ENCODE peak calls at places on chromosomes 1 and 21, in nine cellular contexts. Q, J, N, K, C, B, F, H and Z are unnamed samples.

GRCh38 chr1:169624122-169624521 is 5.8 kb downstream of the SELP start:
- DNase-seq in Q (no peak), J (no peak), N (no peak), K (no peak), C (no peak), B (no peak), F (no peak), H (no peak), Z (no peak)

GRCh38 chr1:174276087-174276486 is 116.8 kb downstream of the RABGAP1L start:
- DNase-seq in Q (no peak), J (no peak), N (no peak), K (no peak), C (no peak), B (no peak), F (no peak), H (no peak), Z (no peak)

GRCh38 chr1:193448682-193449461 is 262.5 kb upstream of the B3GALT2 start:
- DNase-seq in Q (no peak), J (no peak), N (no peak), K (no peak), C (no peak), B (no peak), F (no peak), H (no peak), Z (no peak)

GRCh38 chr1:236035681-236036101 is 29.2 kb downstream of the NID1 start:
- DNase-seq in Q (peak), J (peak), N (no peak), K (no peak), C (no peak), B (no peak), F (peak), H (no peak), Z (no peak)

GRCh38 chr21:35548904-35549615 is 500.0 kb upstream of the RUNX1 start:
- DNase-seq in Q (no peak), J (no peak), N (no peak), K (no peak), C (no peak), B (no peak), F (no peak), H (no peak), Z (no peak)

GRCh38 chr1:227949341-227949921 is 1.7 kb upstream of the WNT9A start:
- DNase-seq in Q (no peak), J (no peak), N (no peak), K (no peak), C (peak), B (no peak), F (no peak), H (no peak), Z (no peak)

GRCh38 chr21:17105972-17106371 is 406.9 kb upstream of the CXADR start:
- DNase-seq in Q (peak), J (no peak), N (no peak), K (peak), C (no peak), B (no peak), F (no peak), H (no peak), Z (no peak)

GRCh38 chr1:9909222-9910046 is 635 bp downstream of the CTNNBIP1 start:
- DNase-seq in Q (peak), J (no peak), N (no peak), K (peak), C (peak), B (peak), F (no peak), H (no peak), Z (no peak)

GRCh38 chr1:151369621-151370048 is 2.9 kb downstream of the SELENBP1 start:
- DNase-seq in Q (no peak), J (no peak), N (no peak), K (no peak), C (no peak), B (no peak), F (no peak), H (no peak), Z (no peak)

GRCh38 chr1:196651637-196652215 is at the start of gene CFH:
- DNase-seq in Q (no peak), J (peak), N (no peak), K (peak), C (no peak), B (no peak), F (peak), H (peak), Z (peak)

GRCh38 chr21:15837603-15838002 is 107.8 kb downstream of the USP25 start:
- DNase-seq in Q (no peak), J (peak), N (no peak), K (peak), C (no peak), B (no peak), F (peak), H (no peak), Z (no peak)

GRCh38 chr1:33524586-33524985 is 52.1 kb downstream of the ZSCAN20 start:
- DNase-seq in Q (no peak), J (no peak), N (no peak), K (peak), C (no peak), B (no peak), F (no peak), H (no peak), Z (no peak)

GRCh38 chr1:44924835-44925464 is 61.4 kb downstream of the EIF2B3 start:
- DNase-seq in Q (no peak), J (peak), N (peak), K (peak), C (no peak), B (peak), F (peak), H (peak), Z (peak)

GRCh38 chr1:198829948-198830347 is 191.1 kb downstream of the PTPRC start:
- DNase-seq in Q (no peak), J (peak), N (no peak), K (peak), C (no peak), B (peak), F (peak), H (peak), Z (no peak)
- TF ChIP-seq CTCF in Q (no peak), J (peak), N (no peak), K (peak), C (no peak), B (peak), F (peak), H (peak), Z (peak)

GRCh38 chr1:119631086-119631432 is 17.0 kb downstream of the ZNF697 start:
- DNase-seq in Q (no peak), J (no peak), N (no peak), K (no peak), C (no peak), B (no peak), F (no peak), H (no peak), Z (no peak)
- H3K4me3 ChIP-seq in Q (peak), J (no peak), N (no peak), K (peak), C (peak), B (no peak), F (no peak), H (peak), Z (no peak)

GRCh38 chr1:229420765-229421164 is 13.1 kb downstream of the ACTA1 start:
- DNase-seq in Q (no peak), J (no peak), N (no peak), K (peak), C (no peak), B (no peak), F (no peak), H (no peak), Z (no peak)
- TF ChIP-seq CTCF in Q (no peak), J (no peak), N (no peak), K (no peak), C (no peak), B (no peak), F (no peak), H (no peak), Z (no peak)

DNA sequence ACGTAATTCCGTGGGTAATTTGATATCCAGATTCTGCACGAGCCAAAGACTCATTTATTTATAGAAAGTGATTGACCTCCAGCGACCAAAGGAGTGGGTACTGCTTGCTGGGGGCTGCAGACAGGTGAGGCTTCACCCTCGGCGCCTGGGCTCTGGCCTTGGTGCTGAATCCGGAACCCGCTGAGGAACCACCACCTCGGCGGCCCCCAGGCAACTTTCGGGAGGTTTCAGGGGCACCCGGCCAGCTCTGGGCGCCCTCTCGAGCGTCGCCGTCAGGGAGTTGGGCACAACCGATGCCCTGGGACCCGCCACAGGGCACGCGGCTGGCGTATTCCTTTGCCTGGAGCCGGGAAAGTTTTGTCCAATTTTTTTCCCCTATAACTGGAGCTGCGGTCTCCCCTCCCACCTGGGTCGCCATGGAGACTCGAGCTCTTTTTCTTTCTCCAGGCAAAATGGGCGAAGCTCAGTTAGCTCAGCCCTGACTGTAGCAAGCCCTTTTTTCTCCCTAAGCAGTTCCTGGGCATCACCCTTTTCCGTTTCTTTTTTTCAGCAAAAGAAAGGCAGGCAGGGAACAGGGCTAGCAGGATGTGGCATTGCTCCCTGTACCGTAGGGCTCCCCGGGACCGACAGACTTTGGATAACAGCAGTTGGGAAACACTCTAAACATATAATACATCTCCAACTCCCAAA is 1.9 kb downstream of the KCNJ6 start:
- DNase-seq in Q (no peak), J (peak), N (no peak), K (peak), C (no peak), B (peak), F (peak), H (no peak), Z (no peak)
- H3K4me3 ChIP-seq in Q (no peak), J (no peak), N (peak), K (no peak), C (no peak), B (peak), F (no peak), H (peak), Z (no peak)